ENCODE peak calls at places on chromosome 19, in six cellular contexts. L is thoracic aorta, S is thyroid gland, X is left lung, D is left ventricle myocardium inferior, A is breast epithelium. P is an unnamed sample. For H3K27me3, the result is how much of the 10 kb centered on the place peaks cover.

GRCh38 chr19:45913874-45914830 is at the start of gene NANOS2:
- DNase-seq in L (no peak), S (no peak), X (no peak), D (no peak), A (no peak), P (peak)

GRCh38 chr19:13037161-13037560 is 41.9 kb downstream of the NFIX start:
- DNase-seq in L (no peak), S (no peak), X (no peak), D (no peak), A (no peak), P (no peak)

GRCh38 chr19:2223959-2224358 is 12.2 kb downstream of the PLEKHJ1 start:
- DNase-seq in L (no peak), S (no peak), X (no peak), D (no peak), A (no peak), P (no peak)

GRCh38 chr19:3270908-3271307 is 46.4 kb downstream of the CELF5 start:
- DNase-seq in L (no peak), S (no peak), X (no peak), D (no peak), A (no peak), P (peak)

GRCh38 chr19:1070576-1070930 is 3.6 kb downstream of the ARHGAP45 start:
- DNase-seq in L (no peak), S (no peak), X (no peak), D (no peak), A (no peak), P (peak)

GRCh38 chr19:33374406-33374703 is 846 bp downstream of the CEBPG start:
- DNase-seq in L (no peak), S (peak), X (no peak), D (no peak), A (no peak), P (peak)

GRCh38 chr19:10363789-10364281 is 16.5 kb downstream of the TYK2 start:
- DNase-seq in L (no peak), S (no peak), X (no peak), D (no peak), A (no peak), P (no peak)

GRCh38 chr19:46972301-46972700 is 47.3 kb upstream of the NPAS1 start:
- DNase-seq in L (no peak), S (no peak), X (no peak), D (no peak), A (no peak), P (no peak)

GRCh38 chr19:54464624-54465266 is 1.2 kb upstream of the LENG9 start:
- DNase-seq in L (peak), S (peak), X (peak), D (peak), A (peak), P (peak)

GRCh38 chr19:54294539-54294938 is 13.6 kb upstream of the LILRB2 start:
- DNase-seq in L (no peak), S (no peak), X (no peak), D (no peak), A (peak), P (no peak)

GRCh38 chr19:34732548-34733255 is 1.3 kb upstream of the ZNF181 start:
- DNase-seq in L (no peak), S (no peak), X (no peak), D (no peak), A (no peak), P (peak)

GRCh38 chr19:8396563-8397203 is 6.5 kb downstream of the RAB11B start:
- DNase-seq in L (no peak), S (peak), X (peak), D (peak), A (peak), P (peak)

GRCh38 chr19:29016353-29016752 is 196.6 kb downstream of the UQCRFS1 start:
- DNase-seq in L (no peak), S (no peak), X (no peak), D (no peak), A (no peak), P (no peak)

GRCh38 chr19:35206379-35206778 is 22.2 kb downstream of the FAM187B start:
- DNase-seq in L (no peak), S (no peak), X (no peak), D (no peak), A (no peak), P (no peak)

GRCh38 chr19:925912-926594 is at the start of gene ARID3A:
- DNase-seq in L (no peak), S (peak), X (no peak), D (peak), A (peak), P (peak)

GRCh38 chr19:45790942-45791341 is 1.7 kb downstream of the DMWD start:
- DNase-seq in L (no peak), S (no peak), X (no peak), D (no peak), A (no peak), P (no peak)

GRCh38 chr19:4007021-4007835 is at the start of gene PIAS4:
- DNase-seq in L (peak), S (peak), X (peak), D (peak), A (peak), P (peak)

GRCh38 chr19:14563989-14564650 is 7.7 kb downstream of the NDUFB7 start:
- DNase-seq in L (no peak), S (no peak), X (no peak), D (no peak), A (no peak), P (peak)

GRCh38 chr19:28341810-28342350 is 871.1 kb downstream of the UQCRFS1 start:
- DNase-seq in L (no peak), S (no peak), X (no peak), D (no peak), A (no peak), P (no peak)

GRCh38 chr19:15781659-15782058 is 5.8 kb upstream of the OR10H5 start:
- DNase-seq in L (no peak), S (no peak), X (no peak), D (no peak), A (no peak), P (no peak)

GRCh38 chr19:15776991-15777787 is 10.3 kb upstream of the OR10H5 start:
- DNase-seq in L (no peak), S (no peak), X (no peak), D (no peak), A (no peak), P (no peak)

GRCh38 chr19:15780595-15781418 is 6.7 kb upstream of the OR10H5 start:
- DNase-seq in L (no peak), S (no peak), X (no peak), D (no peak), A (no peak), P (no peak)

GRCh38 chr19:15782211-15782610 is 5.2 kb upstream of the OR10H5 start:
- DNase-seq in L (no peak), S (no peak), X (no peak), D (no peak), A (no peak), P (no peak)

GRCh38 chr19:15779756-15780476 is 7.5 kb upstream of the OR10H5 start:
- DNase-seq in L (peak), S (peak), X (peak), D (peak), A (peak), P (no peak)
- H3K4me3 ChIP-seq in L (peak), S (no peak), X (no peak), D (peak), A (no peak), P (no peak)

DNA sequence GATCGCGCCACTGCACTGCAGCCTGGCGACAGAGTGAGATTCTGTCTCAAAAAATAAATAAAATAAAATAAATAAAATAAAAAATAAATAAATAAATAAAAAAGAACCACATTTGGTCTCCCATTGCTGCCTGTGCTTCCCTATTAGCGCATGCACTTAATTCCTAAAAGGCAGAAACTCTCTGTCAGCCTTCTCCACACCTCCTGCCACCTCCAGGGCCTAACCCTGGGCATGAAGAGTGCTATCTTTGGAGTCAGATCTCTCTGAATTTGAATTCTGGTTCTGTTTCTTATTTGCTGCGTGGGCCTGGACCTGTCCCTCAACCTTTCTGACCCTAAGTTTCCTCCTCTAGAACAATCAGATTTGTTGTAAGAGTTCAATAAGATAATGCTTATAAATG is 11.3 kb downstream of the NCAN start:
- DNase-seq in L (no peak), S (no peak), X (no peak), D (no peak), A (no peak), P (no peak)
- H3K27me3 ChIP-seq in L (under half), S (under half), X (half or more), D (half or more), A (under half), P (under half)

DNA sequence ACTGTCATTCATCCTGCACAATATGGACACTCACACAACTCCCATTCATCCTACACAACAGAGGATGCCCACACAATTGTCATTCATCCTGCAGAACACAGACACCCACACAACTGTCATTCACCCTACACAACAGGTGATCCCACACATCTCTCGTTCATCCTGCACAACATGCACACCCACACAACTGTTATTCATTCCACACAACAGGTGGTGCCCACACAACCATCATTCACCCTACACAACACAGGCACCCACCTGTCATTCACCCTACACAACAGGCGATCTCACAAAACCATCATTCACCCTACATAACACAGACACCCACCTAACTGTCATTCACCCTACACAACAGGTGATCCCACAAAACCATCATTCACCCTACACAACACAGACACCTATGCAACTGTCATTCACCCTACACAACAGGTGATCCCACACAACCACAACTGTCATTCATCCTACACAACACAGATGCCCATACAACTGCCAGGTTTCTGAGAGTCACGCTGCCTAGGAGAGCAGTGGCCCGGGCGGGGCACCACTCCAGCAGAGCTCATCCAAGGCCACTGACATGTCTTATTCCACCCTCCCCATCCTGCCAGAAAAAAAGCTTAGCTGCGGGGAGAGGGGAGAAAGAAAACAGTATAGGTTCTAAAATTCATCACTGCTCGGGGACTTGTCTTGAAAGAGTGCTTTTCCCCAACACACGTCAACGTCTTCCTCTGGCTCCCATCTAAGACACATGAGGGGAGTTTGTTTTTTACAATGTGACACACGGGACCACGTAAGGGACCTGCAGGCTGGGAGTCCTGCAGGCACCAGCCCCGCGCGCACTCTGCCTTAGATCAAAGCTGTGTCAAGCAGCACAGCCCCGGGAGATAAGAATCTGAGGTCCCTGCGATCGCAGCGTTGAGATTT is 44.0 kb downstream of the KLF2 start:
- DNase-seq in L (no peak), S (no peak), X (no peak), D (no peak), A (no peak), P (no peak)
- H3K4me3 ChIP-seq in L (no peak), S (no peak), X (no peak), D (no peak), A (no peak), P (no peak)

GRCh38 chr19:49430172-49430677 is 5.0 kb downstream of the GFY start:
- DNase-seq in L (no peak), S (no peak), X (no peak), D (no peak), A (no peak), P (no peak)
- H3K27me3 ChIP-seq in L (half or more), S (half or more), X (half or more), D (half or more), A (half or more), P (half or more)

DNA sequence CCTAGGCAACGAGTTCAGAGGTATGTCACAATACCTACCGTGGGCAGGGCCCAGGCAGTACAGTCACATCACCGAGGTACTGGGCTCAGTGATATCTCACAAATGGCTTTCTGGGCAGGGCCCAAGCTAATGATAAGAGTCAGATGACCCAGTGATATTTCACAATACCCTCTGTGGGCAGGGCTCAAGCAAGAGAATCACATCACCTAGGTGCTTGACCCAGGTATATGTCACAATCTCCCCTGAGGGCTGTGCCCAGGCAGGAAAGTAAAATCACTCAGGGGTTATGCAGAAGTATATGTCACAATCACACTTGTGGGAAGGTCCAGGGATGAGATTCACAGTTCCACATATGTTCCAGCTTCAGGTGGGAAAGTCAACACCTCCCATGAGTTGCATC is 45.3 kb downstream of the ZNF729 start:
- DNase-seq in L (no peak), S (no peak), X (no peak), D (no peak), A (no peak), P (no peak)
- H3K4me3 ChIP-seq in L (no peak), S (no peak), X (no peak), D (no peak), A (no peak), P (no peak)

GRCh38 chr19:18796239-18796638 is 5.1 kb upstream of the COMP start:
- DNase-seq in L (no peak), S (no peak), X (no peak), D (no peak), A (no peak), P (no peak)
- H3K27me3 ChIP-seq in L (under half), S (under half), X (half or more), D (half or more), A (under half), P (half or more)

GRCh38 chr19:50568321-50569022 is at the start of gene LRRC4B:
- DNase-seq in L (no peak), S (no peak), X (no peak), D (no peak), A (no peak), P (peak)
- H3K4me3 ChIP-seq in L (no peak), S (no peak), X (no peak), D (peak), A (no peak), P (peak)

GRCh38 chr19:39074942-39075341 is 9.2 kb upstream of the ACP7 start:
- DNase-seq in L (no peak), S (no peak), X (no peak), D (no peak), A (no peak), P (no peak)

GRCh38 chr19:39078436-39079200 is 5.5 kb upstream of the ACP7 start:
- DNase-seq in L (no peak), S (no peak), X (no peak), D (no peak), A (no peak), P (no peak)

GRCh38 chr19:39074205-39074692 is 9.9 kb upstream of the ACP7 start:
- DNase-seq in L (no peak), S (no peak), X (no peak), D (no peak), A (no peak), P (no peak)

GRCh38 chr19:39080431-39080830 is 3.7 kb upstream of the ACP7 start:
- DNase-seq in L (no peak), S (no peak), X (no peak), D (no peak), A (no peak), P (no peak)

DNA sequence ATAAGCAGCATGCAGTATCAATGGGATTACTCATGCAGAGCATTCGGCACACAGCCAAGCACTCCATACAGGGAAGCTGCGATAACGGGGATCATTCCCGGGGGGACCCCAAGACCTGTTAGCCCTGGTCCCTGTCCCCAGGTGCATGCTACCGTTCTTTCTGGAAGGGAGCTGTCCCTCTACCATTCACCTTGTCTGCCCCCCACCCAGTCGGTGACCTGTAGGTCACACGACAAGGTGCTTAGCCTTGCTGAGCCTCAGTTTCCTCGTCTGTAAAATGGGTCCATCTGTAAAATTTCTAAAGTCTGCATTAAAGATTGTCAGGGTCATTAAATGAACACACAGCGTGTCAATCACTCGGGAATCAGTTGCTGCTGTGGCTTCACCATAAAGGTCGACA is 6.8 kb upstream of the ACP7 start:
- DNase-seq in L (no peak), S (no peak), X (no peak), D (no peak), A (no peak), P (no peak)
- H3K27me3 ChIP-seq in L (under half), S (under half), X (half or more), D (half or more), A (under half), P (under half)

DNA sequence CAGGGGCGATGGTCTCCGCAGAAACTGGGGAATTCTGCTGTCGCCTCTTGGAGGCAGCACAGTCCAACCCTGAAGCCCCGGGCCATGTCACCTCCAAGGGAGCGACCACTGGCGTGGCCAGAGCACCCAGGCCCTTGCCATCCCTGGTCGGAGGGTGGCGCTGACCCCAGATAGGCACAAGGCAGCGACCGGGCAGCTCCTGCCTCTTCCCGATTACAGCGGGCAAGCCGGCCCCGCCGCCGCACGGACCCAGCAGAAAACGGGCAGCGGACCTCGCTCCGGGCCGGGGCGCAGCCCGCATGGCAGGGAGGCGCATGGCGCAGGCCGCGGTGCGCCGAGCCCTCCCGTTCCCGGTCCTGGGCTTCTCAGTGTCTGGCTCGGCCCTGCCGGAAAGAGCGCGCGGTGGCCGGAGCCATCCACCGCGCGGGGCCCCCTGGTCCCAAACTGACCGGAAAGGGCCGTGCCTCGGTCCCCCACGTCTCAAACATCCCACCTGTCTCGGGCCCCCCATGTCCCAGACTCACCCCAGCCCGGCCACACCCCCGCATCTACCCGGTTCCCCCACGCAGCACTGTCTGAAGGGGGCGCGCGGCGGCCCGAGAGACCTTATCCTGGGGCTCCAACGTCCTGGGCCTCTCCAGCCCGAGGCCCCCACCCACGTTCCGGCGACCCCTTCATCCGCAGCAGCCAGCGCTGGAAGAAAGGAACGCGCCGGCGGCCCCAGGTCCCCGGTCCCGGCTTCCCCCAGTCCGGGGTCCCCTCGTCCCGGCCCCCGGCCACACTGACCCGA is 725 bp downstream of the CERS1 start:
- DNase-seq in L (no peak), S (peak), X (peak), D (no peak), A (no peak), P (peak)
- H3K4me3 ChIP-seq in L (peak), S (no peak), X (peak), D (peak), A (peak), P (peak)